ENCODE peak calls at places on chromosomes 7 and 10, in seven cellular contexts. U, G, A, X, Z, F and V are unnamed samples.

GRCh38 chr10:72124984-72125383 is 36.6 kb upstream of the SPOCK2 start:
- DNase-seq in U (no peak), G (peak), A (peak), X (no peak), Z (no peak), F (no peak), V (no peak)

GRCh38 chr10:79007843-79008319 is 60.9 kb upstream of the ZMIZ1 start:
- DNase-seq in U (no peak), G (no peak), A (peak), X (no peak), Z (no peak), F (no peak), V (no peak)

GRCh38 chr10:387949-388660 is 252.8 kb downstream of the ZMYND11 start:
- DNase-seq in U (no peak), G (no peak), A (no peak), X (no peak), Z (peak), F (no peak), V (no peak)

GRCh38 chr7:20220824-20221547 is 3.8 kb upstream of the MACC1 start:
- DNase-seq in U (no peak), G (peak), A (peak), X (no peak), Z (no peak), F (no peak), V (no peak)

GRCh38 chr7:4025694-4026615 is 656.1 kb upstream of the FOXK1 start:
- DNase-seq in U (no peak), G (no peak), A (no peak), X (no peak), Z (no peak), F (no peak), V (no peak)

GRCh38 chr7:82729172-82730030 is 285.8 kb upstream of the CACNA2D1 start:
- DNase-seq in U (no peak), G (peak), A (peak), X (no peak), Z (no peak), F (peak), V (no peak)

GRCh38 chr10:92688927-92689662 is 660 bp upstream of the HHEX start:
- DNase-seq in U (peak), G (no peak), A (peak), X (no peak), Z (peak), F (no peak), V (no peak)

GRCh38 chr10:132891994-132892393 is 50.4 kb downstream of the CFAP46 start:
- DNase-seq in U (no peak), G (peak), A (no peak), X (no peak), Z (no peak), F (peak), V (no peak)

GRCh38 chr7:90980545-90980944 is 283.7 kb upstream of the FZD1 start:
- DNase-seq in U (no peak), G (no peak), A (no peak), X (no peak), Z (no peak), F (no peak), V (no peak)

GRCh38 chr7:128035712-128036111 is 4.5 kb upstream of the LRRC4 start:
- DNase-seq in U (no peak), G (no peak), A (no peak), X (no peak), Z (no peak), F (no peak), V (no peak)

GRCh38 chr7:79778786-79779382 is 325.4 kb upstream of the MAGI2 start:
- DNase-seq in U (no peak), G (peak), A (peak), X (no peak), Z (no peak), F (peak), V (peak)

GRCh38 chr10:79072994-79073654 is 4.4 kb downstream of the ZMIZ1 start:
- DNase-seq in U (no peak), G (no peak), A (no peak), X (no peak), Z (peak), F (no peak), V (no peak)

GRCh38 chr7:116258734-116259133 is 48.4 kb downstream of the TES start:
- DNase-seq in U (no peak), G (no peak), A (peak), X (no peak), Z (peak), F (peak), V (no peak)

GRCh38 chr7:34066968-34067367 is 161.6 kb downstream of the BMPER start:
- DNase-seq in U (no peak), G (no peak), A (no peak), X (no peak), Z (no peak), F (peak), V (no peak)

GRCh38 chr7:64046041-64046389 is 781 bp downstream of the ZNF727 start:
- DNase-seq in U (no peak), G (no peak), A (no peak), X (no peak), Z (no peak), F (no peak), V (no peak)

GRCh38 chr10:88923525-88923924 is 29.0 kb downstream of the ACTA2 start:
- DNase-seq in U (no peak), G (no peak), A (no peak), X (no peak), Z (no peak), F (peak), V (no peak)

GRCh38 chr7:66720571-66720970 is 20.0 kb upstream of the RABGEF1 start:
- DNase-seq in U (no peak), G (no peak), A (no peak), X (no peak), Z (no peak), F (no peak), V (no peak)

GRCh38 chr10:110408203-110408871 is 89.4 kb upstream of the DUSP5 start:
- DNase-seq in U (no peak), G (no peak), A (no peak), X (no peak), Z (no peak), F (peak), V (peak)
- H3K27ac ChIP-seq in U (peak), G (no peak), A (no peak), X (no peak), Z (no peak), F (peak), V (peak)

GRCh38 chr10:36367362-36367761 is 725.3 kb upstream of the FZD8 start:
- DNase-seq in U (no peak), G (no peak), A (no peak), X (no peak), Z (no peak), F (no peak), V (no peak)
- H3K27ac ChIP-seq in U (no peak), G (no peak), A (no peak), X (no peak), Z (no peak), F (no peak), V (no peak)

GRCh38 chr7:28165221-28165807 is 15.3 kb downstream of the JAZF1 start:
- DNase-seq in U (no peak), G (no peak), A (no peak), X (no peak), Z (no peak), F (no peak), V (no peak)
- H3K27ac ChIP-seq in U (no peak), G (peak), A (no peak), X (no peak), Z (no peak), F (no peak), V (no peak)

GRCh38 chr7:12884856-12885440 is 197.5 kb downstream of the ARL4A start:
- DNase-seq in U (no peak), G (peak), A (peak), X (no peak), Z (no peak), F (no peak), V (no peak)

GRCh38 chr7:12893292-12893691 is 205.9 kb downstream of the ARL4A start:
- DNase-seq in U (no peak), G (no peak), A (no peak), X (no peak), Z (no peak), F (peak), V (no peak)

GRCh38 chr7:12888727-12889126 is 201.3 kb downstream of the ARL4A start:
- DNase-seq in U (no peak), G (peak), A (peak), X (no peak), Z (no peak), F (no peak), V (no peak)

GRCh38 chr7:12890586-12890985 is 203.2 kb downstream of the ARL4A start:
- DNase-seq in U (no peak), G (no peak), A (no peak), X (no peak), Z (no peak), F (no peak), V (no peak)

GRCh38 chr7:12889391-12889790 is 202.0 kb downstream of the ARL4A start:
- DNase-seq in U (no peak), G (no peak), A (peak), X (no peak), Z (no peak), F (no peak), V (no peak)
- H3K27ac ChIP-seq in U (no peak), G (no peak), A (no peak), X (no peak), Z (no peak), F (no peak), V (no peak)

GRCh38 chr10:114576132-114576487 is 82.0 kb downstream of the ABLIM1 start:
- DNase-seq in U (no peak), G (no peak), A (no peak), X (no peak), Z (no peak), F (peak), V (peak)

GRCh38 chr10:114576716-114577115 is 81.4 kb downstream of the ABLIM1 start:
- DNase-seq in U (no peak), G (no peak), A (no peak), X (no peak), Z (no peak), F (no peak), V (no peak)

GRCh38 chr10:114573330-114574045 is 84.6 kb downstream of the ABLIM1 start:
- DNase-seq in U (no peak), G (no peak), A (no peak), X (no peak), Z (no peak), F (no peak), V (no peak)

GRCh38 chr10:114577133-114577532 is 80.9 kb downstream of the ABLIM1 start:
- DNase-seq in U (no peak), G (peak), A (peak), X (no peak), Z (no peak), F (peak), V (peak)

GRCh38 chr10:114575417-114576131 is 82.5 kb downstream of the ABLIM1 start:
- DNase-seq in U (no peak), G (no peak), A (no peak), X (no peak), Z (no peak), F (no peak), V (no peak)
- H3K27ac ChIP-seq in U (no peak), G (no peak), A (no peak), X (peak), Z (no peak), F (no peak), V (no peak)

GRCh38 chr10:124150807-124151417 is 57.5 kb upstream of the CHST15 start:
- DNase-seq in U (no peak), G (no peak), A (no peak), X (no peak), Z (no peak), F (no peak), V (no peak)
- H3K27ac ChIP-seq in U (peak), G (no peak), A (no peak), X (no peak), Z (no peak), F (no peak), V (no peak)

GRCh38 chr7:92717982-92718716 is 118.2 kb downstream of the CDK6 start:
- DNase-seq in U (peak), G (no peak), A (peak), X (peak), Z (peak), F (no peak), V (peak)
- H3K27ac ChIP-seq in U (peak), G (peak), A (peak), X (peak), Z (peak), F (no peak), V (peak)

DNA sequence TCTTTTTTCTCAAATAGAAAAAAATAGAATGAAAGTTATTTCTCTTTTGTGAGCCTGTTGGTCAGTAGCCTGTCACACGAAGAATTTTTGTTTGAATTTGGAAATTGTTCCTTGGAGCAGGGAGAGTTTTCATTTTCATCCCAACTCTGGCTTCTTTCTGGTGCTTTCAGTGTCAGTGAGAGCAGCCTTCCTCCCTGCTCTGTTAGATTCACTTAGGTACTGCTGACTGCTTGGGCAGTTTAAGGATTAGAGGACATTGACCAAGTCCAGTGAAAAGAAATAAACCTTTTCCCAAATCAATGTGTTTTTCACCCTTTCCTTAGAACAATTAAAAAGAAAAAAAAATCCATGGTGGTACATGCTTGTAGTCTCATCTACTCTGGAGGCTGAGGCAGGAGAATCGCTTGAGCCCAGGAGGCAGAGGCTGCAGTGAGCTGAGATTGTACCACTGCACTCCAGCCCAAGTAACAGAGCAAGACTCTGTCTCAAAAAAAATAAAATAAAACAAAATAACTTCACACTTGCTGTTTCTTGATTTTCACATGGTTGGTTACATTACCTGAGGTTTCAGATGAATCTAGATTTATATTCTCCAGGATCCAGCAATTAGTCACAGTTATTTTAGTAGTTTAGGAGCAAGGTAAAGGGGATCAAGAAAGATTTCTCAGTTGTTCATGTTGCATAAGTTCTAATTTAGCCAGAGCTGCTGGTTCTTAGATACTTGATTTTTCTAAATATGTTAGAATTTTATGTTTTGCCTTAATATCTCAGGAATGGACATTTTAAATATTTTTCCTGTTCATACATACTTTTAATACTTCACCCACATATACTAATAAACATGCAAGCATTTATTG is 63.1 kb downstream of the ZNRF2 start:
- DNase-seq in U (no peak), G (no peak), A (no peak), X (no peak), Z (no peak), F (no peak), V (no peak)
- H3K27ac ChIP-seq in U (peak), G (no peak), A (peak), X (no peak), Z (peak), F (peak), V (peak)